ENCODE peak calls at places on chromosomes 16 and 17, in eight cellular contexts. H, N, J, D, S, C, K and T are unnamed samples.
A peak's percentile ranks its signal among the peaks of the same experiment; 100 is the strongest.

GRCh38 chr17:57215317-57215716 is 41.0 kb upstream of the MSI2 start:
- DNase-seq in H (no peak), N (no peak), J (peak; percentile 21), D (peak; percentile 58), S (no peak), C (peak; percentile 84), K (peak; percentile 36), T (no peak)

GRCh38 chr17:75325348-75325747 is 36.1 kb upstream of the SLC25A19 start:
- DNase-seq in H (no peak), N (no peak), J (no peak), D (no peak), S (no peak), C (no peak), K (no peak), T (no peak)

GRCh38 chr17:80833952-80834895 is 157.4 kb upstream of the CHMP6 start:
- DNase-seq in H (no peak), N (peak; percentile 97), J (no peak), D (no peak), S (no peak), C (no peak), K (peak; percentile 77), T (no peak)

GRCh38 chr17:8681175-8681949 is 50.8 kb upstream of the MYH10 start:
- DNase-seq in H (no peak), N (peak; percentile 88), J (no peak), D (no peak), S (no peak), C (no peak), K (peak; percentile 69), T (no peak)

GRCh38 chr16:84498859-84499620 is 5.4 kb downstream of the MEAK7 start:
- DNase-seq in H (no peak), N (no peak), J (no peak), D (peak; percentile 83), S (no peak), C (peak; percentile 65), K (no peak), T (no peak)

GRCh38 chr17:57632294-57632693 is 112.8 kb downstream of the CCDC182 start:
- DNase-seq in H (no peak), N (no peak), J (no peak), D (no peak), S (no peak), C (no peak), K (no peak), T (no peak)

GRCh38 chr16:84604477-84605013 is 13.3 kb downstream of the COTL1 start:
- DNase-seq in H (peak; percentile 66), N (no peak), J (no peak), D (no peak), S (no peak), C (no peak), K (no peak), T (no peak)

GRCh38 chr16:79599837-79600635 is 501 bp downstream of the MAF start:
- DNase-seq in H (peak; percentile 91), N (peak; percentile 55), J (no peak), D (no peak), S (peak; percentile 31), C (no peak), K (peak; percentile 73), T (peak; percentile 27)

GRCh38 chr17:1217030-1217429 is 37.2 kb upstream of the ABR start:
- DNase-seq in H (peak; percentile 25), N (no peak), J (no peak), D (no peak), S (peak; percentile 35), C (no peak), K (no peak), T (no peak)

GRCh38 chr17:62653831-62654829 is 26.7 kb downstream of the MRC2 start:
- DNase-seq in H (peak; percentile 75), N (peak; percentile 85), J (peak; percentile 41), D (no peak), S (no peak), C (no peak), K (peak; percentile 88), T (no peak)

GRCh38 chr16:8788578-8789172 is 8.8 kb downstream of the TMEM186 start:
- DNase-seq in H (no peak), N (no peak), J (no peak), D (no peak), S (no peak), C (no peak), K (no peak), T (no peak)

GRCh38 chr17:53628011-53628410 is 194.7 kb upstream of the KIF2B start:
- DNase-seq in H (no peak), N (peak; percentile 61), J (no peak), D (no peak), S (no peak), C (peak; percentile 33), K (peak; percentile 70), T (peak; percentile 40)

GRCh38 chr17:77501101-77501566 is 360.4 kb downstream of the SEC14L1 start:
- DNase-seq in H (peak; percentile 54), N (peak; percentile 57), J (peak; percentile 60), D (no peak), S (peak; percentile 56), C (peak; percentile 40), K (peak; percentile 36), T (peak; percentile 23)

DNA sequence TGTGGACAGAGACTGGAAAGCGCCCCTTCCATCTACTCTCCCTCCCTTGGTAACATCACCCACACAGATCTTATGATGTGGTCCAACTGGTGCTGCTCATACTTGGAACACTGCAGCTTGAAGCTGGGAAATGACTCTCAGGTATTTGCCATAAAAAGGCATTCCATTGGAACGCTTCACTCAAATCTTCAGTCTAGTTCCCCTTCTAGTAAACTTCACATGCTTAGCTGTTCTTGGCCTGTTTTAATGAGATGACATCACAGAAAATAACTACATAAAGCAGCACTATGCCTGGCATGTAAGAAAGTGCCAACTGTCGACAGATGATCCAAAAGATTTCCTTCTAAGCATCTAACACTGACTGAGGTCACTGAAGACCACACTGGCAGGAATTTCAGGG is 9.3 kb downstream of the ZNF263 start:
- DNase-seq in H (no peak), N (peak; percentile 74), J (no peak), D (no peak), S (no peak), C (peak; percentile 20), K (no peak), T (no peak)
- H3K9me3 ChIP-seq in H (peaks cover 34% of the 10 kb centered on the region), N (no peaks in the 10 kb centered on the region), J (peaks cover 42% of the 10 kb centered on the region), D (peaks cover 75% of the 10 kb centered on the region), S (no peaks in the 10 kb centered on the region), C (peaks cover 12% of the 10 kb centered on the region), K (peaks cover 23% of the 10 kb centered on the region), T (no peaks in the 10 kb centered on the region)

DNA sequence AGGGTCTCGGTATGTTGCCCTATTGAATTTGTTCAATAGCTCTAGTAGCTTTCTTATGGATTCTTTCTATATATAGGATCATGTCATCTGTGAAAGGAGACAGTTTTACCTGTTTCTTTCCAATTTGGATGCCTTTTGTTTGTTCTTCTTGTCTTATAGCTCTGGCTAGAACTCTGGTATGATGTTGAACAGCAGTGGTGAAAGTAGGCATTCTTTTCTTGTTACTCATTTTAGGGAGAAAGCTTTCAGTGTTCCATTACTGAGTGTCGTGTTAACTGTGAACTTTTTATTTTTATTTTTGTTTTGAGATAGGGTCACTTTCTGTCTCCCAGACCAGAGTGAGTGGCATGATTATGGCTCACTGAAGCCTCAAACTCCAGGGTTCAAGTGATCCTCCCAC is 21.2 kb downstream of the EFCAB5 start:
- DNase-seq in H (no peak), N (peak; percentile 15), J (no peak), D (no peak), S (no peak), C (no peak), K (no peak), T (no peak)
- H2AFZ ChIP-seq in H (no peak overlapping the region), N (no peak overlapping the region), J (no peak overlapping the region), D (no peak overlapping the region), S (no peak overlapping the region), C (no peak overlapping the region), K (no peak overlapping the region), T (no peak overlapping the region)

GRCh38 chr17:13351046-13351445 is 250.7 kb downstream of the HS3ST3A1 start:
- DNase-seq in H (no peak), N (peak; percentile 77), J (no peak), D (no peak), S (no peak), C (peak; percentile 55), K (peak; percentile 38), T (no peak)

GRCh38 chr17:13346081-13346533 is 255.6 kb downstream of the HS3ST3A1 start:
- DNase-seq in H (no peak), N (peak; percentile 97), J (peak; percentile 21), D (no peak), S (no peak), C (peak; percentile 73), K (peak; percentile 98), T (no peak)

GRCh38 chr17:13350466-13350865 is 251.3 kb downstream of the HS3ST3A1 start:
- DNase-seq in H (no peak), N (no peak), J (no peak), D (no peak), S (no peak), C (no peak), K (no peak), T (no peak)

GRCh38 chr17:13346592-13346991 is 255.1 kb downstream of the HS3ST3A1 start:
- DNase-seq in H (no peak), N (peak; percentile 56), J (no peak), D (no peak), S (no peak), C (no peak), K (no peak), T (no peak)

DNA sequence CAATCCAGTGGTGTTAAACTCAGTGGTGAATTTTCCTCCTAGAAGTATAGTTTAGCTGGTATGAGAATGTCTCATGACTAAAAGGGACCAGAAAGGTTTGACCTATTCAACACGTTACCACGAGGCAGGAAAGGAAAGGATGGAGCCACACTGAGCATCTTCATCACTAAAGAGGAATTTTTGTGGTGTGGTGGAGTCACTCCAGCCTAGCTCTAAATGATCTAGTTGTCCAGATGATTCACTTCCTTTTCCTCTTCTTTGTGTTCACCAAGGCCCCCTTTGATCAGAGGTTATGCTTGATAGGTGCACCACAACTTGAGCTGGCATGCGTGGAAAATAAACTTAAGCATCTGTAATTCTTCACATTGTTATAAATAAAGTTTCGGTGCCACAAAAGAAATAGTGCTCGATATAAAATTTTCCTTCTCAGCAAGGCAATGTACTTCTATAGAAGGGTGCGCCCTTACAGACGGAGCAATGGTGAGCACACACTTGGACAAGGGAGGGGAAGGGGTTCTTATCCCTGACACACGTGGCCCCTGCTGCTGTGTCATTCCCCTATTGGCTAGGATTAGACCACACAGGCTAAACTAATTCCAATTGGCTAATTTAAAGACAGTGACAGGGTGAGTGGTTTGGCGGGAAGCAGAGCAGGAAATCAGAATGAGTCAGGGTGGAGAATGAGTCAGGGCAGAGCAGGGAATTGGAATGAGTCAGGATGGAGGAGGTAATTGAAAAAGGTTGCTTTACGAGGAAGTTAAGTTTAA is 254.6 kb downstream of the HS3ST3A1 start:
- DNase-seq in H (no peak), N (peak; percentile 98), J (no peak), D (no peak), S (no peak), C (peak; percentile 91), K (peak; percentile 92), T (no peak)
- H3K27ac ChIP-seq in H (no peak overlapping the region), N (peak overlapping the region; percentile 99), J (no peak overlapping the region), D (no peak overlapping the region), S (no peak overlapping the region), C (peak overlapping the region; percentile 96), K (peak overlapping the region; percentile 99), T (no peak overlapping the region)

GRCh38 chr16:81816793-81817210 is 37.7 kb downstream of the PLCG2 start:
- DNase-seq in H (no peak), N (no peak), J (no peak), D (no peak), S (peak; percentile 86), C (no peak), K (no peak), T (peak; percentile 68)
- H3K9me3 ChIP-seq in H (no peaks in the 10 kb centered on the region), N (no peaks in the 10 kb centered on the region), J (no peaks in the 10 kb centered on the region), D (no peaks in the 10 kb centered on the region), S (no peaks in the 10 kb centered on the region), C (no peaks in the 10 kb centered on the region), K (no peaks in the 10 kb centered on the region), T (no peaks in the 10 kb centered on the region)